ENCODE peak calls at places on chromosomes 2 and 18, in four cellular contexts. One of them, this sample, is unnamed.
A peak's percentile ranks its signal among the peaks of the same experiment; 100 is the strongest.

GRCh38 chr2:85772841-85773491 is 19.2 kb downstream of the ATOH8 start:
- DNase-seq in Peyer's patch: no peak
- DNase-seq in prostate gland: no peak
- DNase-seq in upper lobe of right lung: no peak
- DNase-seq in this sample: no peak

GRCh38 chr2:38508311-38509039 is 94.3 kb downstream of the HNRNPLL start:
- DNase-seq in Peyer's patch: peak; percentile 85
- DNase-seq in prostate gland: peak; percentile 79
- DNase-seq in upper lobe of right lung: peak; percentile 82
- DNase-seq in this sample: peak; percentile 86

GRCh38 chr2:175282300-175282699 is 100.8 kb upstream of the ATP5MC3 start:
- DNase-seq in Peyer's patch: no peak
- DNase-seq in prostate gland: no peak
- DNase-seq in upper lobe of right lung: no peak
- DNase-seq in this sample: peak; percentile 47

GRCh38 chr2:221641181-221641871 is 69.2 kb upstream of the EPHA4 start:
- DNase-seq in Peyer's patch: no peak
- DNase-seq in prostate gland: no peak
- DNase-seq in upper lobe of right lung: peak; percentile 76
- DNase-seq in this sample: no peak

GRCh38 chr2:131047275-131047652 is 46.0 kb downstream of the FAM168B start:
- DNase-seq in Peyer's patch: no peak
- DNase-seq in prostate gland: no peak
- DNase-seq in upper lobe of right lung: no peak
- DNase-seq in this sample: no peak

GRCh38 chr2:55097462-55098410 is 47.5 kb upstream of the RTN4 start:
- DNase-seq in Peyer's patch: no peak
- DNase-seq in prostate gland: no peak
- DNase-seq in upper lobe of right lung: no peak
- DNase-seq in this sample: peak; percentile 64

GRCh38 chr2:221372156-221372870 is 199.8 kb downstream of the EPHA4 start:
- DNase-seq in Peyer's patch: no peak
- DNase-seq in prostate gland: no peak
- DNase-seq in upper lobe of right lung: no peak
- DNase-seq in this sample: no peak

GRCh38 chr2:235432741-235433520 is 60.9 kb upstream of the AGAP1 start:
- DNase-seq in Peyer's patch: no peak
- DNase-seq in prostate gland: no peak
- DNase-seq in upper lobe of right lung: no peak
- DNase-seq in this sample: no peak

GRCh38 chr2:5777089-5777488 is 84.9 kb downstream of the SOX11 start:
- DNase-seq in Peyer's patch: no peak
- DNase-seq in prostate gland: peak; percentile 12
- DNase-seq in upper lobe of right lung: no peak
- DNase-seq in this sample: no peak

GRCh38 chr2:216215991-216216390 is 106.8 kb downstream of the XRCC5 start:
- DNase-seq in Peyer's patch: no peak
- DNase-seq in prostate gland: no peak
- DNase-seq in upper lobe of right lung: no peak
- DNase-seq in this sample: peak; percentile 20

GRCh38 chr2:209993968-209994367 is 8.5 kb upstream of the RPE start:
- DNase-seq in Peyer's patch: no peak
- DNase-seq in prostate gland: no peak
- DNase-seq in upper lobe of right lung: no peak
- DNase-seq in this sample: no peak

GRCh38 chr18:57768557-57769326 is 34.4 kb downstream of the ATP8B1 start:
- DNase-seq in Peyer's patch: no peak
- DNase-seq in prostate gland: no peak
- DNase-seq in upper lobe of right lung: no peak
- DNase-seq in this sample: no peak

GRCh38 chr2:218284106-218284811 is 8.0 kb downstream of the TMBIM1 start:
- DNase-seq in Peyer's patch: peak; percentile 53
- DNase-seq in prostate gland: no peak
- DNase-seq in upper lobe of right lung: no peak
- DNase-seq in this sample: peak; percentile 82

GRCh38 chr2:218285604-218286003 is 6.7 kb downstream of the TMBIM1 start:
- DNase-seq in Peyer's patch: no peak
- DNase-seq in prostate gland: peak; percentile 88
- DNase-seq in upper lobe of right lung: peak; percentile 84
- DNase-seq in this sample: no peak

GRCh38 chr2:218280260-218280870 is 10.0 kb downstream of the PNKD start:
- DNase-seq in Peyer's patch: no peak
- DNase-seq in prostate gland: no peak
- DNase-seq in upper lobe of right lung: no peak
- DNase-seq in this sample: no peak

GRCh38 chr2:218281449-218281848 is 10.9 kb downstream of the TMBIM1 start:
- DNase-seq in Peyer's patch: no peak
- DNase-seq in prostate gland: no peak
- DNase-seq in upper lobe of right lung: no peak
- DNase-seq in this sample: no peak

GRCh38 chr2:218282173-218282991 is 9.9 kb downstream of the TMBIM1 start:
- DNase-seq in Peyer's patch: no peak
- DNase-seq in prostate gland: peak; percentile 71
- DNase-seq in upper lobe of right lung: peak; percentile 79
- DNase-seq in this sample: no peak
- H3K36me3 ChIP-seq in Peyer's patch: peaks cover 53% of the 10 kb centered on the region
- H3K36me3 ChIP-seq in prostate gland: peaks cover 8% of the 10 kb centered on the region
- H3K36me3 ChIP-seq in upper lobe of right lung: peaks cover 63% of the 10 kb centered on the region
- H3K36me3 ChIP-seq in this sample: peaks cover 17% of the 10 kb centered on the region

DNA sequence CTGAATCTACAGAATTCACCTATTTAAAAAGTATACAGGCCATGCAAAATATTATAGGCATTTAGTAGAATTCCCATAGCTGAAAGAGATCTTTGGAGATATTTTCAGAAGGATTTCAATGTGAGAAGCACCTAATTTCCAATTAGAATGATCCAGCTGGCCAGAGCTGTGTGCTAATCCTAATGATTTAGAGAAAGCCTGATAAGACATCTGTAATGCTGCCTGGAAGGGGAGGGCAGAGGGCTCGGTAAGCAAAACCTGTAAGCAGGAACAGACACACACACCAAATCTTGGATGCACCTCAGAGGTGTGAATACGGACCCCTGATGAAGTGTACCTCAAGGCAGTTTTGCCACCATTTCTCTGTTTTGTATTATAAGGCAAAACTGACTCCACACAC is 14.0 kb downstream of the SERTAD2 start:
- DNase-seq in Peyer's patch: no peak
- DNase-seq in prostate gland: no peak
- DNase-seq in upper lobe of right lung: no peak
- DNase-seq in this sample: no peak
- H3K4me1 ChIP-seq in Peyer's patch: peaks cover 29% of the 10 kb centered on the region
- H3K4me1 ChIP-seq in prostate gland: peaks cover 5% of the 10 kb centered on the region
- H3K4me1 ChIP-seq in upper lobe of right lung: peaks cover 31% of the 10 kb centered on the region
- H3K4me1 ChIP-seq in this sample: peaks cover 2% of the 10 kb centered on the region

GRCh38 chr2:196162586-196163180 is 8.7 kb downstream of the STK17B start:
- DNase-seq in Peyer's patch: no peak
- DNase-seq in prostate gland: no peak
- DNase-seq in upper lobe of right lung: no peak
- DNase-seq in this sample: no peak
- H3K4me3 ChIP-seq in Peyer's patch: no peak overlapping the region
- H3K4me3 ChIP-seq in prostate gland: no peak overlapping the region
- H3K4me3 ChIP-seq in upper lobe of right lung: no peak overlapping the region
- H3K4me3 ChIP-seq in this sample: no peak overlapping the region

DNA sequence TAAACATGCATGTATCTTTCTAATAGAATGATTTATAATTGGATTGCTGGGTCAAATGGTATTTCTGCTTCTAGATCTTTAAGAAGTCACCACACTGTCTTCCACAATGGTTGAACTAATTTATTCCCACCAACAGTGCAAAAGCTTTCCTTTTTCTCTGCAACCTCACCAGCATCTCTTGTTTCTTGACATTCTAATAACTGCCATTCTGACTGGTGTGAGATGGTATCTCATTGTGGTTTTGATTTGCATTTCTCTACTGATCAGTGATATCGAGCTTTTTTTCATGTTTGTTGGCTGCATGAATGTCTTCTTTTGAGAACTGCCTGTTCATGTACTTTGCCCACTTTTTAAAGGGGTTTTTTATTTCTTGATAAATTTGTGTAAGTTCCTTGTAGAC is 182.5 kb downstream of the ANKRD44 start:
- DNase-seq in Peyer's patch: no peak
- DNase-seq in prostate gland: no peak
- DNase-seq in upper lobe of right lung: no peak
- DNase-seq in this sample: no peak
- H3K36me3 ChIP-seq in Peyer's patch: no peaks in the 10 kb centered on the region
- H3K36me3 ChIP-seq in prostate gland: no peaks in the 10 kb centered on the region
- H3K36me3 ChIP-seq in upper lobe of right lung: peaks cover 8% of the 10 kb centered on the region
- H3K36me3 ChIP-seq in this sample: peaks cover 4% of the 10 kb centered on the region

DNA sequence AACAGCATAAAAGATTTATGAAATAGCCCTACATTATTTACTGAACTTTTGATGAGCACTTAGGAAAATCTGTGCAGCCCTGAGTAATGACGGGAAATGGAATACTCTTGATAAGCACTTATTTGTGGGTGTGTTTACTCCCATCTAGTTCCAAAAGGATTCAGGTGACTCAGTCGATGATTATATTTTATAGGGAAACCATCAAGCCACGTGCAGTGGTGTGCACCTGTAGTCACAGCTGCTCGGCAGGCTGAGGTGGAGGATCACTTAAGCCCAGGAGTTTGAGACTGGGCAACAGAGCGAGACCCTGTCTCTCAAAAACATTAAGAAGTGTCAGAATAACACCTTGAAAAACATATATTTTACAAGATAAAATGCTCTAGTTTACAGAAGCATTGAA is 91.9 kb downstream of the CABYR start:
- DNase-seq in Peyer's patch: no peak
- DNase-seq in prostate gland: no peak
- DNase-seq in upper lobe of right lung: no peak
- DNase-seq in this sample: peak; percentile 91
- H3K4me1 ChIP-seq in Peyer's patch: no peaks in the 10 kb centered on the region
- H3K4me1 ChIP-seq in prostate gland: no peaks in the 10 kb centered on the region
- H3K4me1 ChIP-seq in upper lobe of right lung: peaks cover 11% of the 10 kb centered on the region
- H3K4me1 ChIP-seq in this sample: peaks cover 5% of the 10 kb centered on the region

DNA sequence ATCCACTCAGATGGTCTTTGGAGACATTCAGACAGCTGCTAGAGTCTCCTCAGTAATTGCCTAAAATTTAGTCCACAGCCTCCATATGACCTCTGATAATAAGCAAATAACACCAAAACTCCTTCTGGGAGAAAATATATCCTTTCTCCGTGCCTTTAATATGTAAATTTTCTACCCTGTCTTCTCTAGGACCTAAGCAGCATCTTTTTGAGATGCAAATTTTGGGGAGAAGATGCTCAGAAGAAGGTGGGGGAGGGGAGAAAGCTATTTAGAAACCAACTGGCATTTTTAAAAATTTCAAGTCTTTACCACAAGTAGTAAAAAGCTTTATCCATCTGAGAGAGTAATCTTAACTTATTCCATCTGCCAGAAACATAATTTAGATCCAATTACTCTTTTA is 120.4 kb upstream of the MSH6 start:
- DNase-seq in Peyer's patch: no peak
- DNase-seq in prostate gland: no peak
- DNase-seq in upper lobe of right lung: no peak
- DNase-seq in this sample: no peak
- H3K4me3 ChIP-seq in Peyer's patch: no peak overlapping the region
- H3K4me3 ChIP-seq in prostate gland: no peak overlapping the region
- H3K4me3 ChIP-seq in upper lobe of right lung: no peak overlapping the region
- H3K4me3 ChIP-seq in this sample: no peak overlapping the region

DNA sequence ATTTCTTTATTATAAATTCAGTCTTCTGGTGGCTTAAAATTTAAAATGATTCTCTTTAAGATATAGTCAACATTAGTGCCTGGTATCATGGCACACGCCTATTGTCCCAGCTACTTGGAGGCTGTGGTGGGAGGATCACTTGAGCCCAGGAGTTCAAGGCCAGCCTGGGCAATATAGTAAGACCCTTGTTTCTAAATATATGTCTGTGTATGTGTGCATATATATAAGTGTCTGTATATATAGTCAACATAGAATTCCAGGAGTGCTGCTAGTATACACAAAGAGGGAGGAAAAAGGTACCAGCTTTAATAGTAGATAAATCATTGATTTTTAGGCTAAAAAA is 24.9 kb downstream of the EIF4E2 start:
- DNase-seq in Peyer's patch: no peak
- DNase-seq in prostate gland: no peak
- DNase-seq in upper lobe of right lung: no peak
- DNase-seq in this sample: no peak
- H3K36me3 ChIP-seq in Peyer's patch: peaks cover 26% of the 10 kb centered on the region
- H3K36me3 ChIP-seq in prostate gland: no peaks in the 10 kb centered on the region
- H3K36me3 ChIP-seq in upper lobe of right lung: peaks cover 52% of the 10 kb centered on the region
- H3K36me3 ChIP-seq in this sample: no peaks in the 10 kb centered on the region

GRCh38 chr2:46805401-46805951 is 110.1 kb downstream of the MCFD2 start:
- DNase-seq in Peyer's patch: no peak
- DNase-seq in prostate gland: no peak
- DNase-seq in upper lobe of right lung: no peak
- DNase-seq in this sample: no peak
- H3K4me1 ChIP-seq in Peyer's patch: no peaks in the 10 kb centered on the region
- H3K4me1 ChIP-seq in prostate gland: no peaks in the 10 kb centered on the region
- H3K4me1 ChIP-seq in upper lobe of right lung: peaks cover 3% of the 10 kb centered on the region
- H3K4me1 ChIP-seq in this sample: no peaks in the 10 kb centered on the region

GRCh38 chr2:101234169-101234938 is 18.3 kb upstream of the CNOT11 start:
- DNase-seq in Peyer's patch: no peak
- DNase-seq in prostate gland: no peak
- DNase-seq in upper lobe of right lung: no peak
- DNase-seq in this sample: peak; percentile 68

GRCh38 chr2:101241158-101241557 is 11.5 kb upstream of the CNOT11 start:
- DNase-seq in Peyer's patch: no peak
- DNase-seq in prostate gland: no peak
- DNase-seq in upper lobe of right lung: no peak
- DNase-seq in this sample: no peak

GRCh38 chr2:101238930-101239759 is 13.5 kb upstream of the CNOT11 start:
- DNase-seq in Peyer's patch: no peak
- DNase-seq in prostate gland: peak; percentile 88
- DNase-seq in upper lobe of right lung: no peak
- DNase-seq in this sample: peak; percentile 92
- H3K4me3 ChIP-seq in Peyer's patch: no peak overlapping the region
- H3K4me3 ChIP-seq in prostate gland: no peak overlapping the region
- H3K4me3 ChIP-seq in upper lobe of right lung: no peak overlapping the region
- H3K4me3 ChIP-seq in this sample: no peak overlapping the region

DNA sequence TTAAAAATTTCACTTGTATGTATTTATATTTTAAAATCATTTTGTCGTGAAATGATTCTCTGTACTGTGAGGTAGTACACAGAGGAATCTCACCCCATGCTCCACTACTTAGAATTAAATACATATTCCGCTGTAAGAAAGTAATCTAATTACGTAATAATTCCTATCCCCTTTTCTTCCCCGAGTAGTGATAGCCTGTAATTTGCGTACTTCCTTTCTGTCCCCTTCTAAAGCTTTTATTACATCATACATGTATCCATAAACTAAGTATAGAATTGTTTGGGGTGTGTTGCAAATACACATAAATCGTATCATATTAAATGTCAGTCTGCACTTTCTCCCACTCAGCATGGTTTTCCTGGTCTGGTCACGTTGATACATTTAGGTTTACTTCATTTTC is 12.4 kb upstream of the CHCHD5 start:
- DNase-seq in Peyer's patch: no peak
- DNase-seq in prostate gland: no peak
- DNase-seq in upper lobe of right lung: no peak
- DNase-seq in this sample: no peak
- H3K36me3 ChIP-seq in Peyer's patch: peaks cover 90% of the 10 kb centered on the region
- H3K36me3 ChIP-seq in prostate gland: peaks cover 23% of the 10 kb centered on the region
- H3K36me3 ChIP-seq in upper lobe of right lung: peaks cover 98% of the 10 kb centered on the region
- H3K36me3 ChIP-seq in this sample: peaks cover 16% of the 10 kb centered on the region

This sample was measured in small intestine.